ENCODE peak calls at places on chromosome 7, in five cellular contexts. One of them, this sample, is unnamed.

GRCh38 chr7:127886248-127886647 is 145.0 kb downstream of the LRRC4 start:
- DNase-seq in BJ: no peak
- DNase-seq in astrocyte of the spinal cord: no peak
- DNase-seq in thyroid gland: no peak
- DNase-seq in activated effector memory CD4-positive, alpha-beta T cell treated with Interleukin-2 at 50 U/mL for 16 hours: no peak
- DNase-seq in this sample: no peak

GRCh38 chr7:111138196-111138569 is 47.3 kb downstream of the LRRN3 start:
- DNase-seq in thyroid gland: peak; percentile 35
- DNase-seq in activated effector memory CD4-positive, alpha-beta T cell treated with Interleukin-2 at 50 U/mL for 16 hours: peak; percentile 36
- DNase-seq in BJ: no peak
- DNase-seq in astrocyte of the spinal cord: peak; percentile 64
- DNase-seq in this sample: peak; percentile 44

GRCh38 chr7:78434281-78434680 is 635.7 kb downstream of the PHTF2 start:
- DNase-seq in astrocyte of the spinal cord: no peak
- DNase-seq in activated effector memory CD4-positive, alpha-beta T cell treated with Interleukin-2 at 50 U/mL for 16 hours: no peak
- DNase-seq in thyroid gland: no peak
- DNase-seq in BJ: no peak
- DNase-seq in this sample: no peak

GRCh38 chr7:142508251-142508650 is 241.0 kb upstream of the PRSS1 start:
- DNase-seq in activated effector memory CD4-positive, alpha-beta T cell treated with Interleukin-2 at 50 U/mL for 16 hours: no peak
- DNase-seq in thyroid gland: no peak
- DNase-seq in BJ: no peak
- DNase-seq in astrocyte of the spinal cord: no peak
- DNase-seq in this sample: no peak

GRCh38 chr7:45082831-45083331 is 5.9 kb downstream of the NACAD start:
- DNase-seq in astrocyte of the spinal cord: no peak
- DNase-seq in thyroid gland: no peak
- DNase-seq in BJ: no peak
- DNase-seq in activated effector memory CD4-positive, alpha-beta T cell treated with Interleukin-2 at 50 U/mL for 16 hours: no peak
- DNase-seq in this sample: no peak

GRCh38 chr7:25007668-25008067 is 27.7 kb upstream of the OSBPL3 start:
- DNase-seq in activated effector memory CD4-positive, alpha-beta T cell treated with Interleukin-2 at 50 U/mL for 16 hours: no peak
- DNase-seq in BJ: no peak
- DNase-seq in thyroid gland: no peak
- DNase-seq in astrocyte of the spinal cord: no peak
- DNase-seq in this sample: no peak

GRCh38 chr7:131961281-131961680 is 404.9 kb upstream of the PODXL start:
- DNase-seq in BJ: no peak
- DNase-seq in astrocyte of the spinal cord: peak; percentile 28
- DNase-seq in thyroid gland: no peak
- DNase-seq in activated effector memory CD4-positive, alpha-beta T cell treated with Interleukin-2 at 50 U/mL for 16 hours: no peak
- DNase-seq in this sample: no peak

GRCh38 chr7:92766461-92767003 is 69.8 kb downstream of the CDK6 start:
- DNase-seq in astrocyte of the spinal cord: peak; percentile 67
- DNase-seq in BJ: no peak
- DNase-seq in thyroid gland: no peak
- DNase-seq in activated effector memory CD4-positive, alpha-beta T cell treated with Interleukin-2 at 50 U/mL for 16 hours: no peak
- DNase-seq in this sample: peak; percentile 57

GRCh38 chr7:146736446-146737190 is 620.0 kb downstream of the CNTNAP2 start:
- DNase-seq in BJ: no peak
- DNase-seq in thyroid gland: no peak
- DNase-seq in activated effector memory CD4-positive, alpha-beta T cell treated with Interleukin-2 at 50 U/mL for 16 hours: no peak
- DNase-seq in astrocyte of the spinal cord: peak; percentile 0
- DNase-seq in this sample: peak; percentile 18

GRCh38 chr7:105940111-105940510 is 23.0 kb upstream of the CDHR3 start:
- DNase-seq in activated effector memory CD4-positive, alpha-beta T cell treated with Interleukin-2 at 50 U/mL for 16 hours: no peak
- DNase-seq in astrocyte of the spinal cord: no peak
- DNase-seq in BJ: no peak
- DNase-seq in thyroid gland: no peak
- DNase-seq in this sample: no peak

GRCh38 chr7:55130554-55131198 is 111.9 kb downstream of the EGFR start:
- DNase-seq in BJ: no peak
- DNase-seq in thyroid gland: peak; percentile 29
- DNase-seq in activated effector memory CD4-positive, alpha-beta T cell treated with Interleukin-2 at 50 U/mL for 16 hours: no peak
- DNase-seq in astrocyte of the spinal cord: peak; percentile 93
- DNase-seq in this sample: peak; percentile 95

GRCh38 chr7:32587431-32587948 is 92.2 kb downstream of the AVL9 start:
- DNase-seq in BJ: peak; percentile 79
- DNase-seq in thyroid gland: no peak
- DNase-seq in activated effector memory CD4-positive, alpha-beta T cell treated with Interleukin-2 at 50 U/mL for 16 hours: no peak
- DNase-seq in astrocyte of the spinal cord: peak; percentile 91
- DNase-seq in this sample: peak; percentile 95

GRCh38 chr7:29879609-29880008 is 73.3 kb downstream of the WIPF3 start:
- DNase-seq in BJ: no peak
- DNase-seq in thyroid gland: no peak
- DNase-seq in astrocyte of the spinal cord: peak; percentile 77
- DNase-seq in activated effector memory CD4-positive, alpha-beta T cell treated with Interleukin-2 at 50 U/mL for 16 hours: no peak
- DNase-seq in this sample: peak; percentile 49

GRCh38 chr7:128827971-128828711 is 2.1 kb upstream of the FLNC start:
- DNase-seq in astrocyte of the spinal cord: peak; percentile 73
- DNase-seq in BJ: no peak
- DNase-seq in activated effector memory CD4-positive, alpha-beta T cell treated with Interleukin-2 at 50 U/mL for 16 hours: no peak
- DNase-seq in thyroid gland: no peak
- DNase-seq in this sample: peak; percentile 78

GRCh38 chr7:71925663-71926062 is 486.5 kb downstream of the CALN1 start:
- DNase-seq in astrocyte of the spinal cord: no peak
- DNase-seq in activated effector memory CD4-positive, alpha-beta T cell treated with Interleukin-2 at 50 U/mL for 16 hours: no peak
- DNase-seq in BJ: no peak
- DNase-seq in thyroid gland: no peak
- DNase-seq in this sample: peak; percentile 3

GRCh38 chr7:65250697-65251395 is 122.8 kb upstream of the ZNF92 start:
- DNase-seq in thyroid gland: no peak
- DNase-seq in BJ: no peak
- DNase-seq in astrocyte of the spinal cord: no peak
- DNase-seq in activated effector memory CD4-positive, alpha-beta T cell treated with Interleukin-2 at 50 U/mL for 16 hours: no peak
- DNase-seq in this sample: no peak

GRCh38 chr7:28955723-28956607 is 2.2 kb downstream of the TRIL start:
- DNase-seq in activated effector memory CD4-positive, alpha-beta T cell treated with Interleukin-2 at 50 U/mL for 16 hours: no peak
- DNase-seq in BJ: no peak
- DNase-seq in thyroid gland: peak; percentile 92
- DNase-seq in astrocyte of the spinal cord: peak; percentile 14
- DNase-seq in this sample: peak; percentile 27

GRCh38 chr7:93890464-93891068 is at the start of gene TFPI2:
- DNase-seq in astrocyte of the spinal cord: peak; percentile 57
- DNase-seq in activated effector memory CD4-positive, alpha-beta T cell treated with Interleukin-2 at 50 U/mL for 16 hours: no peak
- DNase-seq in BJ: no peak
- DNase-seq in thyroid gland: peak; percentile 2
- DNase-seq in this sample: peak; percentile 77

GRCh38 chr7:123126691-123127090 is 73.1 kb downstream of the SLC13A1 start:
- DNase-seq in thyroid gland: no peak
- DNase-seq in astrocyte of the spinal cord: no peak
- DNase-seq in BJ: no peak
- DNase-seq in activated effector memory CD4-positive, alpha-beta T cell treated with Interleukin-2 at 50 U/mL for 16 hours: no peak
- DNase-seq in this sample: no peak

GRCh38 chr7:4794591-4795350 is 19.3 kb downstream of the AP5Z1 start:
- DNase-seq in astrocyte of the spinal cord: peak; percentile 45
- DNase-seq in activated effector memory CD4-positive, alpha-beta T cell treated with Interleukin-2 at 50 U/mL for 16 hours: no peak
- DNase-seq in thyroid gland: no peak
- DNase-seq in BJ: no peak
- DNase-seq in this sample: peak; percentile 13

GRCh38 chr7:137983308-137984008 is 18.4 kb downstream of the CREB3L2 start:
- DNase-seq in BJ: no peak
- DNase-seq in astrocyte of the spinal cord: no peak
- DNase-seq in activated effector memory CD4-positive, alpha-beta T cell treated with Interleukin-2 at 50 U/mL for 16 hours: no peak
- DNase-seq in thyroid gland: no peak
- DNase-seq in this sample: no peak

GRCh38 chr7:45924283-45924682 is 3.2 kb upstream of the IGFBP3 start:
- DNase-seq in BJ: no peak
- DNase-seq in thyroid gland: no peak
- DNase-seq in astrocyte of the spinal cord: peak; percentile 84
- DNase-seq in activated effector memory CD4-positive, alpha-beta T cell treated with Interleukin-2 at 50 U/mL for 16 hours: no peak
- DNase-seq in this sample: peak; percentile 80

GRCh38 chr7:95608344-95609173 is 12.2 kb upstream of the PDK4 start:
- DNase-seq in thyroid gland: peak; percentile 96
- DNase-seq in BJ: peak; percentile 93
- DNase-seq in activated effector memory CD4-positive, alpha-beta T cell treated with Interleukin-2 at 50 U/mL for 16 hours: no peak
- DNase-seq in astrocyte of the spinal cord: peak; percentile 93
- DNase-seq in this sample: peak; percentile 99

GRCh38 chr7:51644216-51644615 is 327.6 kb upstream of the COBL start:
- DNase-seq in astrocyte of the spinal cord: no peak
- DNase-seq in activated effector memory CD4-positive, alpha-beta T cell treated with Interleukin-2 at 50 U/mL for 16 hours: no peak
- DNase-seq in thyroid gland: no peak
- DNase-seq in BJ: no peak
- DNase-seq in this sample: no peak

GRCh38 chr7:22765609-22766008 is 38.6 kb downstream of the IL6 start:
- DNase-seq in BJ: no peak
- DNase-seq in activated effector memory CD4-positive, alpha-beta T cell treated with Interleukin-2 at 50 U/mL for 16 hours: no peak
- DNase-seq in astrocyte of the spinal cord: no peak
- DNase-seq in thyroid gland: no peak
- DNase-seq in this sample: no peak

GRCh38 chr7:41774966-41775365 is 72.1 kb upstream of the INHBA start:
- DNase-seq in BJ: no peak
- DNase-seq in activated effector memory CD4-positive, alpha-beta T cell treated with Interleukin-2 at 50 U/mL for 16 hours: no peak
- DNase-seq in astrocyte of the spinal cord: no peak
- DNase-seq in thyroid gland: no peak
- DNase-seq in this sample: no peak

GRCh38 chr7:78226059-78226658 is 427.6 kb downstream of the PHTF2 start:
- DNase-seq in activated effector memory CD4-positive, alpha-beta T cell treated with Interleukin-2 at 50 U/mL for 16 hours: no peak
- DNase-seq in thyroid gland: peak; percentile 40
- DNase-seq in BJ: no peak
- DNase-seq in astrocyte of the spinal cord: no peak
- DNase-seq in this sample: no peak